ENCODE peak calls at places on chromosomes 2 and 18, in seven cellular contexts. One of them, this sample, is unnamed.

GRCh38 chr18:70219688-70220087 is 14.2 kb upstream of the RTTN start:
- DNase-seq in NCI-H345: no peak
- DNase-seq in colonic mucosa: no peak
- DNase-seq in astrocyte of the spinal cord: no peak
- DNase-seq in activated CD8-positive, alpha-beta memory T cell treated with anti-CD3 and anti-CD28 coated beads, Interleukin-2, amount 50 U/mL, for 48 hours: no peak
- DNase-seq in A549: no peak
- DNase-seq in activated naive CD4-positive, alpha-beta T cell treated with anti-CD3 and anti-CD28 coated beads for 36 hours: no peak
- DNase-seq in this sample: no peak

GRCh38 chr2:104733544-104733943 is 120.4 kb upstream of the POU3F3 start:
- DNase-seq in NCI-H345: no peak
- DNase-seq in colonic mucosa: peak
- DNase-seq in astrocyte of the spinal cord: no peak
- DNase-seq in activated CD8-positive, alpha-beta memory T cell treated with anti-CD3 and anti-CD28 coated beads, Interleukin-2, amount 50 U/mL, for 48 hours: peak
- DNase-seq in A549: peak
- DNase-seq in activated naive CD4-positive, alpha-beta T cell treated with anti-CD3 and anti-CD28 coated beads for 36 hours: peak
- DNase-seq in this sample: no peak

GRCh38 chr2:217902281-217903141 is 100.3 kb downstream of the TNS1 start:
- DNase-seq in NCI-H345: no peak
- DNase-seq in colonic mucosa: peak
- DNase-seq in astrocyte of the spinal cord: peak
- DNase-seq in activated CD8-positive, alpha-beta memory T cell treated with anti-CD3 and anti-CD28 coated beads, Interleukin-2, amount 50 U/mL, for 48 hours: no peak
- DNase-seq in A549: peak
- DNase-seq in activated naive CD4-positive, alpha-beta T cell treated with anti-CD3 and anti-CD28 coated beads for 36 hours: no peak
- DNase-seq in this sample: no peak

GRCh38 chr2:58974881-58975280 is 733.8 kb upstream of the FANCL start:
- DNase-seq in NCI-H345: no peak
- DNase-seq in colonic mucosa: no peak
- DNase-seq in astrocyte of the spinal cord: no peak
- DNase-seq in activated CD8-positive, alpha-beta memory T cell treated with anti-CD3 and anti-CD28 coated beads, Interleukin-2, amount 50 U/mL, for 48 hours: no peak
- DNase-seq in A549: no peak
- DNase-seq in activated naive CD4-positive, alpha-beta T cell treated with anti-CD3 and anti-CD28 coated beads for 36 hours: no peak
- DNase-seq in this sample: no peak

GRCh38 chr18:48430162-48430561 is 21.0 kb upstream of the ZBTB7C start:
- DNase-seq in NCI-H345: no peak
- DNase-seq in colonic mucosa: no peak
- DNase-seq in astrocyte of the spinal cord: no peak
- DNase-seq in activated CD8-positive, alpha-beta memory T cell treated with anti-CD3 and anti-CD28 coated beads, Interleukin-2, amount 50 U/mL, for 48 hours: no peak
- DNase-seq in A549: no peak
- DNase-seq in activated naive CD4-positive, alpha-beta T cell treated with anti-CD3 and anti-CD28 coated beads for 36 hours: no peak
- DNase-seq in this sample: no peak

GRCh38 chr2:25373269-25373981 is 31.7 kb upstream of the DNMT3A start:
- DNase-seq in NCI-H345: peak
- DNase-seq in colonic mucosa: peak
- DNase-seq in astrocyte of the spinal cord: no peak
- DNase-seq in activated CD8-positive, alpha-beta memory T cell treated with anti-CD3 and anti-CD28 coated beads, Interleukin-2, amount 50 U/mL, for 48 hours: peak
- DNase-seq in A549: no peak
- DNase-seq in activated naive CD4-positive, alpha-beta T cell treated with anti-CD3 and anti-CD28 coated beads for 36 hours: no peak
- DNase-seq in this sample: no peak

GRCh38 chr2:41854227-41854626 is 193.6 kb upstream of the PKDCC start:
- DNase-seq in NCI-H345: no peak
- DNase-seq in colonic mucosa: no peak
- DNase-seq in astrocyte of the spinal cord: no peak
- DNase-seq in activated CD8-positive, alpha-beta memory T cell treated with anti-CD3 and anti-CD28 coated beads, Interleukin-2, amount 50 U/mL, for 48 hours: no peak
- DNase-seq in A549: peak
- DNase-seq in activated naive CD4-positive, alpha-beta T cell treated with anti-CD3 and anti-CD28 coated beads for 36 hours: peak
- DNase-seq in this sample: no peak

GRCh38 chr18:1047406-1047805 is 142.7 kb downstream of the ADCYAP1 start:
- DNase-seq in NCI-H345: no peak
- DNase-seq in colonic mucosa: no peak
- DNase-seq in astrocyte of the spinal cord: peak
- DNase-seq in activated CD8-positive, alpha-beta memory T cell treated with anti-CD3 and anti-CD28 coated beads, Interleukin-2, amount 50 U/mL, for 48 hours: no peak
- DNase-seq in A549: no peak
- DNase-seq in activated naive CD4-positive, alpha-beta T cell treated with anti-CD3 and anti-CD28 coated beads for 36 hours: no peak
- DNase-seq in this sample: no peak

GRCh38 chr2:7450188-7451156 is 533.3 kb downstream of the RNF144A start:
- DNase-seq in NCI-H345: no peak
- DNase-seq in colonic mucosa: no peak
- DNase-seq in astrocyte of the spinal cord: no peak
- DNase-seq in activated CD8-positive, alpha-beta memory T cell treated with anti-CD3 and anti-CD28 coated beads, Interleukin-2, amount 50 U/mL, for 48 hours: peak
- DNase-seq in A549: no peak
- DNase-seq in activated naive CD4-positive, alpha-beta T cell treated with anti-CD3 and anti-CD28 coated beads for 36 hours: peak
- DNase-seq in this sample: no peak

This sample was measured in retinal pigment epithelial cell.